ENCODE peak calls at places on chromosomes 1 and 21, in four cellular contexts. G is stimulated activated CD8-positive, alpha-beta memory T cell treated with anti-CD3 and anti-CD28 coated beads, Interleukin-4, amount 100 ng/mL, for 24 hours; H is dermis blood vessel endothelial cell; B is RPMI7951. W is an unnamed sample.

GRCh38 chr1:3209201-3209600 is 140.2 kb downstream of the PRDM16 start:
- DNase-seq in G (no peak), H (no peak), B (no peak), W (no peak)

GRCh38 chr1:54355931-54356679 is 50.1 kb downstream of the SSBP3 start:
- DNase-seq in G (no peak), H (peak; percentile 19), B (no peak), W (no peak)

GRCh38 chr1:232222614-232223013 is 407.3 kb downstream of the SIPA1L2 start:
- DNase-seq in G (no peak), H (no peak), B (no peak), W (no peak)

GRCh38 chr1:6984996-6985395 is 199.7 kb downstream of the CAMTA1 start:
- DNase-seq in G (no peak), H (no peak), B (no peak), W (no peak)

GRCh38 chr1:228927947-228928898 is 192.9 kb downstream of the RHOU start:
- DNase-seq in G (no peak), H (no peak), B (no peak), W (no peak)

GRCh38 chr21:42403611-42404231 is at the start of gene UBASH3A:
- DNase-seq in G (no peak), H (no peak), B (no peak), W (no peak)

GRCh38 chr1:44847786-44848185 is 4.7 kb upstream of the PTCH2 start:
- DNase-seq in G (no peak), H (no peak), B (no peak), W (no peak)

GRCh38 chr21:15795533-15795932 is 65.8 kb downstream of the USP25 start:
- DNase-seq in G (no peak), H (no peak), B (no peak), W (no peak)

GRCh38 chr1:222347627-222348026 is 200.3 kb downstream of the HHIPL2 start:
- DNase-seq in G (no peak), H (no peak), B (no peak), W (no peak)

GRCh38 chr1:6367381-6368007 is 26.1 kb downstream of the ACOT7 start:
- DNase-seq in G (no peak), H (no peak), B (no peak), W (no peak)

GRCh38 chr1:8456306-8456912 is 138.5 kb downstream of the SLC45A1 start:
- DNase-seq in G (no peak), H (peak; percentile 79), B (peak; percentile 62), W (peak; percentile 69)

GRCh38 chr1:54574158-54574778 is 26.2 kb downstream of the ACOT11 start:
- DNase-seq in G (no peak), H (no peak), B (no peak), W (no peak)

GRCh38 chr1:27658951-27659496 is 13.0 kb downstream of the IFI6 start:
- DNase-seq in G (no peak), H (peak; percentile 23), B (peak; percentile 99), W (peak; percentile 58)

GRCh38 chr1:181126871-181127587 is 38.5 kb downstream of the IER5 start:
- DNase-seq in G (no peak), H (peak; percentile 36), B (no peak), W (no peak)

GRCh38 chr1:9258629-9259028 is 24.1 kb downstream of the H6PD start:
- DNase-seq in G (no peak), H (no peak), B (no peak), W (no peak)

GRCh38 chr1:43789604-43790288 is 82.4 kb downstream of the ST3GAL3 start:
- DNase-seq in G (no peak), H (no peak), B (no peak), W (no peak)

GRCh38 chr1:90821152-90821792 is 104.2 kb upstream of the BARHL2 start:
- DNase-seq in G (no peak), H (no peak), B (peak; percentile 86), W (no peak)

GRCh38 chr1:25031601-25031965 is 101.5 kb upstream of the RUNX3 start:
- DNase-seq in G (no peak), H (no peak), B (no peak), W (peak; percentile 23)

GRCh38 chr1:224696891-224697765 is 81.0 kb downstream of the CNIH3 start:
- DNase-seq in G (no peak), H (peak; percentile 3), B (peak; percentile 82), W (peak; percentile 76)

GRCh38 chr1:228891134-228892034 is 156.1 kb downstream of the RHOU start:
- DNase-seq in G (no peak), H (no peak), B (no peak), W (no peak)

GRCh38 chr1:111989531-111990025 is at the start of gene KCND3:
- DNase-seq in G (no peak), H (peak; percentile 32), B (peak; percentile 7), W (no peak)

GRCh38 chr21:42293649-42294272 is 21.4 kb downstream of the TFF3 start:
- DNase-seq in G (no peak), H (no peak), B (no peak), W (no peak)

GRCh38 chr1:85494074-85494956 is 29.4 kb upstream of the DDAH1 start:
- DNase-seq in G (no peak), H (no peak), B (no peak), W (no peak)

GRCh38 chr1:201500670-201501120 is 6.2 kb downstream of the CSRP1 start:
- DNase-seq in G (no peak), H (no peak), B (peak; percentile 42), W (no peak)

GRCh38 chr21:35982717-35983116 is 77.6 kb downstream of the SETD4 start:
- DNase-seq in G (no peak), H (no peak), B (no peak), W (no peak)

GRCh38 chr1:191690931-191691330 is 467.3 kb upstream of the RGS18 start:
- DNase-seq in G (no peak), H (no peak), B (no peak), W (no peak)

GRCh38 chr1:175207971-175208370 is 15.4 kb upstream of the KIAA0040 start:
- DNase-seq in G (no peak), H (no peak), B (no peak), W (no peak)

GRCh38 chr1:154423303-154423987 is 18.3 kb downstream of the IL6R start:
- DNase-seq in G (no peak), H (peak; percentile 85), B (peak; percentile 16), W (peak; percentile 56)

GRCh38 chr21:18334066-18334465 is 69.5 kb downstream of the TMPRSS15 start:
- DNase-seq in G (no peak), H (no peak), B (peak; percentile 31), W (no peak)

W was measured in astrocyte of the spinal cord.